ENCODE peak calls at places on chromosomes 13 and 19, in seven cellular contexts. Z is HT1080; N is HFFc6; G is NCI-H1436; E is GM10248; W is T-helper 2 cell treated with Interferon-gamma antibody and Interleukin-4, amounts not matched to agents 5 μg/mL and 100 μg/mL, for 36 hours; V is non-pigmented ciliary epithelial cell. B is an unnamed sample.
A peak's percentile ranks its signal among the peaks of the same experiment; 100 is the strongest.

GRCh38 chr19:29567366-29567915 is 38.6 kb upstream of the POP4 start:
- DNase-seq in E (no peak), N (no peak), G (peak; percentile 41), V (no peak), W (no peak), Z (no peak), B (no peak)

GRCh38 chr19:48385461-48386087 is 5.8 kb downstream of the KDELR1 start:
- DNase-seq in G (no peak), V (no peak), Z (no peak), E (no peak), N (no peak), W (no peak), B (no peak)

GRCh38 chr19:39514840-39515550 is at the start of gene SELENOV:
- DNase-seq in Z (no peak), E (no peak), V (no peak), N (no peak), G (peak; percentile 40), W (no peak), B (no peak)

GRCh38 chr19:277131-277530 is 14.1 kb downstream of the PLPP2 start:
- DNase-seq in E (no peak), Z (no peak), V (no peak), N (no peak), G (no peak), W (no peak), B (no peak)

GRCh38 chr13:92463134-92463533 is 763.5 kb upstream of the GPC6 start:
- DNase-seq in E (no peak), Z (no peak), G (no peak), V (no peak), W (no peak), N (no peak), B (no peak)

GRCh38 chr13:44818428-44818827 is 170.8 kb downstream of the NUFIP1 start:
- DNase-seq in E (no peak), V (no peak), W (no peak), N (peak; percentile 13), G (no peak), Z (no peak), B (no peak)

GRCh38 chr13:75175575-75175974 is 306.4 kb downstream of the TBC1D4 start:
- DNase-seq in W (no peak), E (no peak), N (peak; percentile 54), G (no peak), Z (no peak), V (peak; percentile 54), B (no peak)

GRCh38 chr19:55474269-55475265 is 1.9 kb upstream of the ZNF628 start:
- DNase-seq in G (no peak), E (no peak), W (no peak), N (no peak), Z (no peak), V (no peak), B (no peak)

GRCh38 chr19:1837625-1838105 is 10.6 kb downstream of the REXO1 start:
- DNase-seq in N (no peak), E (peak; percentile 85), W (peak; percentile 27), V (no peak), Z (peak; percentile 32), G (no peak), B (peak; percentile 28)

GRCh38 chr13:43269037-43269476 is 245.7 kb downstream of the DNAJC15 start:
- DNase-seq in V (peak; percentile 88), G (no peak), E (no peak), W (no peak), Z (peak; percentile 91), N (peak; percentile 89), B (no peak)

GRCh38 chr13:110705356-110705825 is 525 bp downstream of the CARS2 start:
- DNase-seq in Z (no peak), N (no peak), G (no peak), W (no peak), V (no peak), E (no peak), B (no peak)

GRCh38 chr19:13130886-13131490 is 12.9 kb downstream of the NACC1 start:
- DNase-seq in N (no peak), V (no peak), G (no peak), Z (no peak), W (no peak), E (no peak), B (no peak)

GRCh38 chr13:48818495-48818961 is 157.2 kb upstream of the FNDC3A start:
- DNase-seq in W (no peak), V (peak; percentile 88), G (no peak), Z (peak; percentile 94), E (no peak), N (peak; percentile 96), B (no peak)

GRCh38 chr19:39941151-39941550 is 6.7 kb upstream of the FCGBP start:
- DNase-seq in Z (no peak), E (no peak), G (no peak), W (no peak), V (no peak), N (no peak), B (no peak)

GRCh38 chr13:112251930-112252585 is 124.1 kb upstream of the SPACA7 start:
- DNase-seq in G (no peak), N (no peak), E (no peak), V (no peak), Z (no peak), W (no peak), B (no peak)